ENCODE peak calls at places on chromosomes 4 and X, in nine cellular contexts. I, G, X, J, H, L, Z, R and M are unnamed samples.

GRCh38 chrX:127908369-127908768 is 143.8 kb downstream of the ACTRT1 start:
- DNase-seq in G (no peak), L (no peak), R (no peak), H (no peak), X (no peak), Z (no peak), I (no peak), J (no peak), M (no peak)

GRCh38 chr4:61817071-61817470 is 616.9 kb downstream of the ADGRL3 start:
- DNase-seq in J (no peak), L (no peak), I (no peak), G (no peak), Z (no peak), H (no peak), X (no peak), R (no peak), M (no peak)

GRCh38 chrX:140346711-140347110 is 158.2 kb downstream of the SOX3 start:
- DNase-seq in Z (no peak), R (no peak), H (no peak), I (no peak), L (no peak), G (no peak), J (no peak), X (no peak), M (no peak)

GRCh38 chrX:153622661-153623309 is 23.8 kb upstream of the CCNQ start:
- DNase-seq in R (no peak), J (peak; percentile 88), X (no peak), I (no peak), H (no peak), G (no peak), L (no peak), Z (no peak), M (no peak)

GRCh38 chrX:148741441-148741840 is 241.0 kb downstream of the AFF2 start:
- DNase-seq in G (no peak), L (no peak), H (no peak), R (no peak), I (peak; percentile 1), X (no peak), J (no peak), Z (no peak), M (no peak)

GRCh38 chr4:167230744-167231143 is 3.5 kb downstream of the SPOCK3 start:
- DNase-seq in J (no peak), H (no peak), R (no peak), X (no peak), Z (no peak), G (no peak), L (no peak), I (no peak), M (no peak)

GRCh38 chr4:111602848-111603247 is 542.4 kb upstream of the FAM241A start:
- DNase-seq in G (peak; percentile 21), Z (peak; percentile 0), J (no peak), I (no peak), L (peak; percentile 38), X (no peak), H (no peak), R (no peak), M (no peak)

GRCh38 chr4:14841801-14842748 is 160.2 kb upstream of the CPEB2 start:
- DNase-seq in L (no peak), J (no peak), I (no peak), G (no peak), X (no peak), H (no peak), R (no peak), Z (peak; percentile 13), M (peak; percentile 76)

GRCh38 chr4:15754323-15754722 is 23.8 kb upstream of the CD38 start:
- DNase-seq in R (no peak), X (no peak), I (no peak), L (peak; percentile 86), H (no peak), G (no peak), Z (no peak), J (no peak), M (peak; percentile 86)

GRCh38 chrX:132482632-132483031 is 6.2 kb downstream of the MBNL3 start:
- DNase-seq in H (no peak), G (no peak), J (peak; percentile 83), X (no peak), L (no peak), Z (no peak), I (no peak), R (no peak), M (no peak)
- TF ChIP-seq MAX in H (no peak), G (no peak), J (no peak), X (no peak), L (no peak), Z (no peak), I (no peak), R (no peak), M (no peak)

GRCh38 chr4:24067781-24068193 is 177.9 kb upstream of the PPARGC1A start:
- DNase-seq in H (no peak), G (no peak), J (no peak), X (no peak), L (no peak), R (no peak), I (peak; percentile 7), Z (peak; percentile 2), M (no peak)
- TF ChIP-seq MAX in H (no peak), G (no peak), J (no peak), X (no peak), L (no peak), R (no peak), I (no peak), Z (no peak), M (no peak)

GRCh38 chr4:181687116-181687515 is 556.1 kb upstream of the TENM3 start:
- DNase-seq in I (no peak), R (no peak), Z (no peak), J (no peak), L (no peak), G (no peak), X (no peak), H (no peak), M (no peak)

GRCh38 chr4:181685461-181685860 is 557.7 kb upstream of the TENM3 start:
- DNase-seq in X (no peak), J (no peak), G (no peak), H (no peak), Z (no peak), I (no peak), L (no peak), R (no peak), M (no peak)

GRCh38 chr4:181684310-181684709 is 558.9 kb upstream of the TENM3 start:
- DNase-seq in H (no peak), J (no peak), I (no peak), G (no peak), R (no peak), L (no peak), Z (no peak), X (no peak), M (no peak)

GRCh38 chr4:181688416-181688815 is 554.8 kb upstream of the TENM3 start:
- DNase-seq in G (no peak), L (no peak), H (no peak), Z (no peak), X (no peak), I (no peak), J (no peak), R (no peak), M (no peak)

GRCh38 chr4:181685911-181686310 is 557.3 kb upstream of the TENM3 start:
- DNase-seq in J (no peak), R (no peak), I (no peak), Z (no peak), G (no peak), X (no peak), H (no peak), L (no peak), M (no peak)
- TF ChIP-seq MAX in J (no peak), R (peak; percentile 3), I (no peak), Z (no peak), G (no peak), X (no peak), H (no peak), L (no peak), M (no peak)

GRCh38 chr4:54228064-54228527 is 997 bp upstream of the PDGFRA start:
- DNase-seq in R (peak; percentile 87), H (peak; percentile 32), G (no peak), X (peak; percentile 91), Z (peak; percentile 55), L (no peak), J (peak; percentile 5), I (no peak), M (peak; percentile 40)

GRCh38 chr4:54226399-54227260 is 2.5 kb upstream of the PDGFRA start:
- DNase-seq in G (no peak), Z (no peak), I (no peak), X (peak; percentile 47), L (no peak), H (no peak), J (no peak), R (no peak), M (no peak)

GRCh38 chr4:54227261-54228063 is 1.6 kb upstream of the PDGFRA start:
- DNase-seq in R (peak; percentile 77), L (peak; percentile 67), X (peak; percentile 48), G (no peak), H (no peak), I (no peak), Z (peak; percentile 44), J (no peak), M (no peak)

GRCh38 chr4:54224960-54225670 is 4.0 kb upstream of the PDGFRA start:
- DNase-seq in G (no peak), L (no peak), H (no peak), Z (no peak), I (no peak), R (peak; percentile 27), J (no peak), X (no peak), M (no peak)

GRCh38 chr4:54225671-54226398 is 3.3 kb upstream of the PDGFRA start:
- DNase-seq in Z (no peak), I (no peak), G (no peak), R (no peak), L (no peak), H (no peak), J (no peak), X (peak; percentile 17), M (no peak)
- TF ChIP-seq MAX in Z (no peak), I (no peak), G (no peak), R (no peak), L (no peak), H (no peak), J (no peak), X (no peak), M (no peak)

GRCh38 chrX:120823554-120823953 is 52.1 kb downstream of the CT47B1 start:
- DNase-seq in H (no peak), I (no peak), X (no peak), J (no peak), Z (no peak), L (no peak), G (no peak), R (no peak), M (no peak)

GRCh38 chrX:120824021-120824420 is 51.6 kb downstream of the CT47B1 start:
- DNase-seq in X (no peak), I (no peak), H (no peak), L (no peak), G (no peak), R (no peak), Z (no peak), J (no peak), M (no peak)

GRCh38 chrX:120813982-120814381 is 61.7 kb downstream of the CT47B1 start:
- DNase-seq in L (no peak), I (peak; percentile 33), J (no peak), G (no peak), Z (no peak), X (no peak), R (no peak), H (no peak), M (no peak)

DNA sequence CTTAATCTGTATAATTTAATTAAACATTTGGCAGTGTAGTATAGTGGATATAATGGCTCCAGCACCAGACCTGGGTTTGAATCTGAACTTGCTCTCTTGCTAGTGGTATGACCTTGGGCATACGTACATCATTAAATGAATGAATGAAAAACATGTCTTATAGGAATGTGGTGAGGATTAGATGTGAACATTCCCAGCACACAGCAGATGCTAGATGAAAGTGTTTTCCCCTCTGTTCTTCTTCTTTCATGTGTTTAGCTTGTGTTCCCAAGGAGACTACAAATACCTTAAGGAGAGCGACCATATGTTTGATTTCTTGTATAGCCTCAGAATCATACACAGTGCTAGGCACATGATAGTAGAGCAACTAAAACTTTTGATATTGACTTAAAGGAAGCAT is 56.5 kb downstream of the CT47B1 start:
- DNase-seq in G (no peak), Z (no peak), X (no peak), J (no peak), R (no peak), H (no peak), L (no peak), I (no peak), M (no peak)
- TF ChIP-seq MAX in G (no peak), Z (no peak), X (no peak), J (no peak), R (no peak), H (no peak), L (no peak), I (no peak), M (no peak)